ENCODE peak calls at places on chromosomes 4 and X, in four cellular contexts. One of them, this sample, is unnamed.
A peak's percentile ranks its signal among the peaks of the same experiment; 100 is the strongest.

GRCh38 chr4:59597536-59598232 is 1602.4 kb upstream of the ADGRL3 start:
- DNase-seq in A549: no peak
- DNase-seq in IMR-90: no peak
- DNase-seq in fibroblast of lung: no peak
- DNase-seq in this sample: no peak

GRCh38 chr4:23947826-23948225 is 58.0 kb upstream of the PPARGC1A start:
- DNase-seq in A549: no peak
- DNase-seq in IMR-90: peak; percentile 11
- DNase-seq in fibroblast of lung: peak; percentile 32
- DNase-seq in this sample: no peak

GRCh38 chr4:20313237-20314030 is 61.7 kb downstream of the SLIT2 start:
- DNase-seq in A549: peak; percentile 29
- DNase-seq in IMR-90: no peak
- DNase-seq in fibroblast of lung: no peak
- DNase-seq in this sample: no peak

GRCh38 chr4:183443609-183444148 is 757 bp upstream of the CDKN2AIP start:
- DNase-seq in A549: no peak
- DNase-seq in IMR-90: peak; percentile 52
- DNase-seq in fibroblast of lung: no peak
- DNase-seq in this sample: no peak

GRCh38 chrX:99603076-99603814 is 806.8 kb downstream of the PCDH19 start:
- DNase-seq in A549: no peak
- DNase-seq in IMR-90: no peak
- DNase-seq in fibroblast of lung: no peak
- DNase-seq in this sample: no peak

GRCh38 chrX:151396042-151396826 is 772 bp upstream of the VMA21 start:
- DNase-seq in A549: no peak
- DNase-seq in IMR-90: peak; percentile 43
- DNase-seq in fibroblast of lung: peak; percentile 67
- DNase-seq in this sample: no peak

GRCh38 chrX:55107911-55108310 is 19.1 kb downstream of the PAGE2 start:
- DNase-seq in A549: no peak
- DNase-seq in IMR-90: no peak
- DNase-seq in fibroblast of lung: no peak
- DNase-seq in this sample: no peak

GRCh38 chrX:20585782-20586181 is 319.1 kb upstream of the RPS6KA3 start:
- DNase-seq in A549: no peak
- DNase-seq in IMR-90: no peak
- DNase-seq in fibroblast of lung: peak; percentile 25
- DNase-seq in this sample: no peak

GRCh38 chr4:75561789-75562188 is 5.9 kb downstream of the ODAPH start:
- DNase-seq in A549: peak; percentile 8
- DNase-seq in IMR-90: peak; percentile 7
- DNase-seq in fibroblast of lung: peak; percentile 56
- DNase-seq in this sample: no peak

GRCh38 chr4:10866691-10867090 is 182.1 kb upstream of the CLNK start:
- DNase-seq in A549: no peak
- DNase-seq in IMR-90: no peak
- DNase-seq in fibroblast of lung: no peak
- DNase-seq in this sample: no peak

GRCh38 chrX:153635788-153636668 is 11.0 kb upstream of the DUSP9 start:
- DNase-seq in A549: peak; percentile 69
- DNase-seq in IMR-90: no peak
- DNase-seq in fibroblast of lung: no peak
- DNase-seq in this sample: no peak

GRCh38 chr4:7252051-7252450 is 59.7 kb downstream of the SORCS2 start:
- DNase-seq in A549: no peak
- DNase-seq in IMR-90: no peak
- DNase-seq in fibroblast of lung: no peak
- DNase-seq in this sample: no peak

GRCh38 chrX:53184836-53185235 is 40.2 kb downstream of the KDM5C start:
- DNase-seq in A549: no peak
- DNase-seq in IMR-90: peak; percentile 65
- DNase-seq in fibroblast of lung: peak; percentile 76
- DNase-seq in this sample: no peak

GRCh38 chr4:84733343-84734033 is 150.6 kb downstream of the CDS1 start:
- DNase-seq in A549: no peak
- DNase-seq in IMR-90: no peak
- DNase-seq in fibroblast of lung: no peak
- DNase-seq in this sample: no peak

GRCh38 chr4:77418333-77418732 is 187.3 kb upstream of the CXCL13 start:
- DNase-seq in A549: peak; percentile 23
- DNase-seq in IMR-90: no peak
- DNase-seq in fibroblast of lung: peak; percentile 2
- DNase-seq in this sample: no peak

GRCh38 chrX:143788265-143788664 is 67.7 kb upstream of the SPANXN2 start:
- DNase-seq in A549: peak; percentile 0
- DNase-seq in IMR-90: no peak
- DNase-seq in fibroblast of lung: peak; percentile 1
- DNase-seq in this sample: no peak

GRCh38 chrX:9765072-9765736 is 443 bp downstream of the GPR143 start:
- DNase-seq in A549: no peak
- DNase-seq in IMR-90: no peak
- DNase-seq in fibroblast of lung: no peak
- DNase-seq in this sample: no peak

GRCh38 chr4:120062663-120063195 is 3.9 kb downstream of the MAD2L1 start:
- DNase-seq in A549: no peak
- DNase-seq in IMR-90: peak; percentile 53
- DNase-seq in fibroblast of lung: no peak
- DNase-seq in this sample: no peak

GRCh38 chrX:73214366-73215094 is at the start of gene NAP1L2:
- DNase-seq in A549: peak; percentile 55
- DNase-seq in IMR-90: no peak
- DNase-seq in fibroblast of lung: peak; percentile 54
- DNase-seq in this sample: no peak

GRCh38 chr4:184553891-184554290 is 79.5 kb upstream of the IRF2 start:
- DNase-seq in A549: no peak
- DNase-seq in IMR-90: no peak
- DNase-seq in fibroblast of lung: no peak
- DNase-seq in this sample: no peak

GRCh38 chr4:157014621-157015591 is 43.3 kb upstream of the PDGFC start:
- DNase-seq in A549: no peak
- DNase-seq in IMR-90: peak; percentile 96
- DNase-seq in fibroblast of lung: peak; percentile 98
- DNase-seq in this sample: peak; percentile 57

GRCh38 chr4:171524913-171525312 is 288.3 kb upstream of the GALNTL6 start:
- DNase-seq in A549: no peak
- DNase-seq in IMR-90: no peak
- DNase-seq in fibroblast of lung: no peak
- DNase-seq in this sample: no peak

GRCh38 chr4:186201535-186202230 is 10.3 kb downstream of the CYP4V2 start:
- DNase-seq in A549: peak; percentile 67
- DNase-seq in IMR-90: peak; percentile 40
- DNase-seq in fibroblast of lung: no peak
- DNase-seq in this sample: peak; percentile 7

GRCh38 chrX:69060631-69061408 is 104.4 kb downstream of the PJA1 start:
- DNase-seq in A549: peak; percentile 23
- DNase-seq in IMR-90: peak; percentile 31
- DNase-seq in fibroblast of lung: peak; percentile 23
- DNase-seq in this sample: no peak

GRCh38 chr4:162645381-162645780 is 481.6 kb upstream of the FSTL5 start:
- DNase-seq in A549: peak; percentile 23
- DNase-seq in IMR-90: no peak
- DNase-seq in fibroblast of lung: peak; percentile 16
- DNase-seq in this sample: no peak

GRCh38 chr4:73619351-73619750 is 885 bp downstream of the RASSF6 start:
- DNase-seq in A549: no peak
- DNase-seq in IMR-90: no peak
- DNase-seq in fibroblast of lung: no peak
- DNase-seq in this sample: no peak

GRCh38 chr4:87541521-87541920 is 12.3 kb upstream of the SPARCL1 start:
- DNase-seq in A549: no peak
- DNase-seq in IMR-90: no peak
- DNase-seq in fibroblast of lung: no peak
- DNase-seq in this sample: no peak

GRCh38 chrX:19616959-19617358 is 101.7 kb upstream of the MAP3K15 start:
- DNase-seq in A549: no peak
- DNase-seq in IMR-90: peak; percentile 23
- DNase-seq in fibroblast of lung: peak; percentile 21
- DNase-seq in this sample: no peak

GRCh38 chr4:25908491-25908901 is 5.5 kb upstream of the SMIM20 start:
- DNase-seq in A549: peak; percentile 39
- DNase-seq in IMR-90: peak; percentile 99
- DNase-seq in fibroblast of lung: peak; percentile 97
- DNase-seq in this sample: peak; percentile 70

GRCh38 chr4:2925931-2926860 is 37.0 kb downstream of the NOP14 start:
- DNase-seq in A549: no peak
- DNase-seq in IMR-90: no peak
- DNase-seq in fibroblast of lung: no peak
- DNase-seq in this sample: no peak

GRCh38 chr4:63620271-63620670 is 789.0 kb downstream of the TECRL start:
- DNase-seq in A549: no peak
- DNase-seq in IMR-90: no peak
- DNase-seq in fibroblast of lung: no peak
- DNase-seq in this sample: no peak

DNA sequence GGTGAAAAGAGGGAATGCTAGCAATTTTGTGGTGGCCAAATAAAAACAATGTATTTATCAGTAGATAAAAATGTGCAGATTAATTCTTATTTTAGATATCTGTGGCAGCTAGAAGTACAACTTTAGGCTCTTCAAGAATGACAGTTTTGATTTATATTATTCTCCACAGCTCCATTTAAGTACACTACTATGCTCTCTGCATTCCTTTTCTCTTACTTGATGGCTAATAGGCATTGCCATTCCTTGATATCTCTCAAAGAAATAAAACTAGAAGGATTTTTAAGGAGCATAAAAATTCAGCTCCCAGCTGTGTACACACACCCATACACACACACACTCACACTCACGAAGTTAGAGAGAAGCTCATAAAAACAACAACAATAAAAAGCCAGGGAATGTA is 59.4 kb upstream of the H2AZ1 start:
- DNase-seq in A549: no peak
- DNase-seq in IMR-90: no peak
- DNase-seq in fibroblast of lung: peak; percentile 40
- DNase-seq in this sample: no peak
- H3K27ac ChIP-seq in A549: no peak overlapping the region
- H3K27ac ChIP-seq in IMR-90: no peak overlapping the region
- H3K27ac ChIP-seq in fibroblast of lung: no peak overlapping the region
- H3K27ac ChIP-seq in this sample: no peak overlapping the region

DNA sequence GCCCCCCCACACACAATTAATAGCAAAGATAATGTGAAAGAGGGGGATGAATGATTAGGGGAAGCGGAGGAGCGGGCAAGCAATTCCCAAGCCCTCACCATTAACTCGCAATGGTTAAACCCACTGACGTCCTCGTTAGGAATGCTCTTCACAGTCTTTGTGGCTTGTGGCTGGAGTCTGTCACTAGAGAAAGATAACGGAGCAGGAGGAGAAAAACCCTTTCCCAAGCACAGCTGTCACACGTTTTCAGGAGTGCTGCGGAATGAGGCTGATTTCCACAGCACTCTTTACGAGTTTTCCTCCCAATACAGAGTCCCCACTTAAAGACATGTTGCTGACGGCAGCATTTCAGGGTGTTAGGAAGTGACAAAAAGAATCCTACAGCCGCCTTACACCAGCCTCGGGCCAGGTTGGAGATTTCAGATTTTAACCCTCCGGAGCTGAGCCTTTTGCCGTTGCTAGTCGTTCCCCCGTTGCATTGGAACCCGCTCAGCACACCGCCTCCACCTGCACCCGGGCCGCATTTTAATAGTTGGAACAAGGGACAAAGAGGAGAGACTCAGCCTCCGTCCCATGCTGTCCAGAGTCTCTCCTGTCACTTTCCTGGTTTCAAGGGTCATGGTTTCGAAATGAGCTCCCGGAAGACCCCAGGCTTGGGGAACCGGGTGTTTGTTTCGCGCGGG is 92.2 kb downstream of the GEMIN8 start:
- DNase-seq in A549: no peak
- DNase-seq in IMR-90: peak; percentile 53
- DNase-seq in fibroblast of lung: peak; percentile 78
- DNase-seq in this sample: no peak
- H3K4me3 ChIP-seq in A549: peak overlapping the region; percentile 57
- H3K4me3 ChIP-seq in IMR-90: peak overlapping the region; percentile 35
- H3K4me3 ChIP-seq in fibroblast of lung: peak overlapping the region; percentile 68
- H3K4me3 ChIP-seq in this sample: no peak overlapping the region

DNA sequence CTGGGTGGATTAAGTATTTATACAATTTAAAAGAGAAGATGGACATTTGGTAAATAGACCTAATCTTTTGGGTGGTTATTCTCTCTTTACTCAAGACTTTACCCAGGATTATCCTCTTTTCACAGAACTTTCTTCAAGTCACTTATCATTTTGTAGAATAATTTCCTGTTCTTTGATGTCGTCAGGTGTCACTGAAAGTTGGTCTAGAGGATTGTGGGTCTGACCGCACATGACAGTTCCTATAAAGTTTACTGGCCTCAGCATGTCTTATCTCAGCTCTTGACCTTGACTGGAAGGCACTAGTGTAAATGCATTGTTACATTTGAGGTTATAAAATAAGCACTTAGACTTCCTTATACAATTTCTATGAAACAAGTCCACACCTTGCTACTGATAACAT is 139.9 kb upstream of the SLC4A4 start:
- DNase-seq in A549: no peak
- DNase-seq in IMR-90: no peak
- DNase-seq in fibroblast of lung: no peak
- DNase-seq in this sample: no peak
- H3K27ac ChIP-seq in A549: no peak overlapping the region
- H3K27ac ChIP-seq in IMR-90: peak overlapping the region; percentile 52
- H3K27ac ChIP-seq in fibroblast of lung: no peak overlapping the region
- H3K27ac ChIP-seq in this sample: no peak overlapping the region

GRCh38 chr4:22471419-22471818 is 44.4 kb downstream of the ADGRA3 start:
- DNase-seq in A549: no peak
- DNase-seq in IMR-90: no peak
- DNase-seq in fibroblast of lung: no peak
- DNase-seq in this sample: no peak
- H3K4me3 ChIP-seq in A549: no peak overlapping the region
- H3K4me3 ChIP-seq in IMR-90: no peak overlapping the region
- H3K4me3 ChIP-seq in fibroblast of lung: no peak overlapping the region
- H3K4me3 ChIP-seq in this sample: no peak overlapping the region

DNA sequence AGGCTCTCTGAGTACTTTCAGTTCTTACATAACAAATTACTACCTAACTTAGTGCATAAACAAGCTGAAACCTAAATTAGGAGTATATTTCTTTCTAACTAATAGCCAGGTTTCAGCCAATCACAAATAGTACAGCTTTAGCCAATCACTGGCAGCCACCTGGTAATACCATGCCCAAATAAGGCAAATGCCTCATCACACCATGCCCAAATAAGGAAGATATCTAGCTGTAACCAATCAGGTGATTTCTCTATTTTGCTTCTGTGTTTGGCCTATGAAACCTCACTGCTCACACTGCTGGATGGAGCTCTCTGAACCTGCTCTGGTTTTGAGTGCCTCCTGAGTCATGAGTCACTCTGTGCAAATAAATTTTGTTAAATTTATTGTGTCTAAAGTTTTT is 113.5 kb downstream of the DDIT4L start:
- DNase-seq in A549: peak; percentile 14
- DNase-seq in IMR-90: peak; percentile 14
- DNase-seq in fibroblast of lung: no peak
- DNase-seq in this sample: no peak
- H3K27ac ChIP-seq in A549: no peak overlapping the region
- H3K27ac ChIP-seq in IMR-90: no peak overlapping the region
- H3K27ac ChIP-seq in fibroblast of lung: no peak overlapping the region
- H3K27ac ChIP-seq in this sample: no peak overlapping the region

DNA sequence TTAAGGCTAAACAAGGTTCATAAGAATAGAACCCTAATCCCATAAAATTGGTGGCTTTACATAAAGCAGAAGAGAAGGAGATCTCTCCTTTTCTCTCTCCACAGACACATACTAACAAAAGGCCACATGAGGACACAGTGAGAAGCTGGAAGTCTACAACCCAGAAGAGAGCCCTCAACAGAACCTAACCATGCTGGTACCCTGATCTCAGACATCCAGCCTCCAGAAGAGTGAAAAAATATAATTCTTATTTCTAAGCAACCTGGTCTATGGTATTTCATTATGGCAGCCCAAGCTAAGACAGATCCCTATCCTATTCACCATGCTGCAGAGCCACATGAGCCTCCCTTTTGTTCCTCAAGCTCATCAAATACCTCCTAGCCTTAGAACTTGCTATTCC is 195.5 kb downstream of the ANTXR2 start:
- DNase-seq in A549: no peak
- DNase-seq in IMR-90: no peak
- DNase-seq in fibroblast of lung: no peak
- DNase-seq in this sample: no peak
- H3K4me3 ChIP-seq in A549: no peak overlapping the region
- H3K4me3 ChIP-seq in IMR-90: no peak overlapping the region
- H3K4me3 ChIP-seq in fibroblast of lung: no peak overlapping the region
- H3K4me3 ChIP-seq in this sample: no peak overlapping the region